ENCODE peak calls at places on chromosome 19, in nine cellular contexts. One of them, this sample, is unnamed.

GRCh38 chr19:17049711-17050280 is 23.2 kb upstream of the CPAMD8 start:
- DNase-seq in pancreas: no peak
- DNase-seq in HCT116: no peak
- DNase-seq in fibroblast of lung: peak; percentile 77
- DNase-seq in RWPE1: peak; percentile 80
- DNase-seq in CD8-positive, alpha-beta T cell: no peak
- DNase-seq in ascending aorta: no peak
- DNase-seq in Karpas-422: no peak
- DNase-seq in uterus: peak; percentile 38
- DNase-seq in this sample: no peak

GRCh38 chr19:40717880-40718773 is 1.2 kb downstream of the ITPKC start:
- DNase-seq in pancreas: peak; percentile 57
- DNase-seq in HCT116: no peak
- DNase-seq in uterus: peak; percentile 48
- DNase-seq in ascending aorta: no peak
- DNase-seq in CD8-positive, alpha-beta T cell: no peak
- DNase-seq in RWPE1: peak; percentile 26
- DNase-seq in Karpas-422: peak; percentile 48
- DNase-seq in fibroblast of lung: peak; percentile 10
- DNase-seq in this sample: no peak

GRCh38 chr19:39479916-39480315 is 722 bp upstream of the TIMM50 start:
- DNase-seq in HCT116: no peak
- DNase-seq in CD8-positive, alpha-beta T cell: no peak
- DNase-seq in fibroblast of lung: no peak
- DNase-seq in RWPE1: no peak
- DNase-seq in Karpas-422: no peak
- DNase-seq in pancreas: no peak
- DNase-seq in ascending aorta: no peak
- DNase-seq in uterus: no peak
- DNase-seq in this sample: no peak

GRCh38 chr19:44645407-44646048 is 1.8 kb downstream of the PVR start:
- DNase-seq in uterus: no peak
- DNase-seq in pancreas: no peak
- DNase-seq in fibroblast of lung: no peak
- DNase-seq in ascending aorta: no peak
- DNase-seq in CD8-positive, alpha-beta T cell: no peak
- DNase-seq in RWPE1: no peak
- DNase-seq in Karpas-422: no peak
- DNase-seq in HCT116: no peak
- DNase-seq in this sample: no peak

GRCh38 chr19:30790048-30790680 is 418.0 kb downstream of the ZNF536 start:
- DNase-seq in uterus: no peak
- DNase-seq in ascending aorta: no peak
- DNase-seq in Karpas-422: no peak
- DNase-seq in HCT116: no peak
- DNase-seq in pancreas: no peak
- DNase-seq in RWPE1: no peak
- DNase-seq in fibroblast of lung: no peak
- DNase-seq in CD8-positive, alpha-beta T cell: no peak
- DNase-seq in this sample: no peak

GRCh38 chr19:38355728-38356725 is 18.3 kb upstream of the PSMD8 start:
- DNase-seq in CD8-positive, alpha-beta T cell: no peak
- DNase-seq in ascending aorta: no peak
- DNase-seq in uterus: no peak
- DNase-seq in pancreas: no peak
- DNase-seq in fibroblast of lung: no peak
- DNase-seq in RWPE1: no peak
- DNase-seq in HCT116: no peak
- DNase-seq in Karpas-422: no peak
- DNase-seq in this sample: no peak

GRCh38 chr19:37594982-37595382 is 306 bp downstream of the ZNF540 start:
- DNase-seq in ascending aorta: peak; percentile 62
- DNase-seq in pancreas: peak; percentile 58
- DNase-seq in HCT116: no peak
- DNase-seq in uterus: peak; percentile 57
- DNase-seq in fibroblast of lung: peak; percentile 74
- DNase-seq in RWPE1: no peak
- DNase-seq in Karpas-422: peak; percentile 83
- DNase-seq in CD8-positive, alpha-beta T cell: peak; percentile 46
- DNase-seq in this sample: no peak

GRCh38 chr19:44927746-44928145 is 13.3 kb downstream of the APOC1 start:
- DNase-seq in uterus: no peak
- DNase-seq in ascending aorta: no peak
- DNase-seq in RWPE1: no peak
- DNase-seq in Karpas-422: no peak
- DNase-seq in fibroblast of lung: peak; percentile 49
- DNase-seq in HCT116: no peak
- DNase-seq in pancreas: no peak
- DNase-seq in CD8-positive, alpha-beta T cell: no peak
- DNase-seq in this sample: no peak

GRCh38 chr19:18865973-18866799 is 29.8 kb downstream of the CERS1 start:
- DNase-seq in uterus: peak; percentile 67
- DNase-seq in fibroblast of lung: peak; percentile 39
- DNase-seq in Karpas-422: peak; percentile 91
- DNase-seq in pancreas: no peak
- DNase-seq in ascending aorta: no peak
- DNase-seq in RWPE1: peak; percentile 57
- DNase-seq in HCT116: no peak
- DNase-seq in CD8-positive, alpha-beta T cell: peak; percentile 40
- DNase-seq in this sample: peak; percentile 37

GRCh38 chr19:30367421-30367820 is 4.8 kb upstream of the ZNF536 start:
- DNase-seq in fibroblast of lung: no peak
- DNase-seq in RWPE1: no peak
- DNase-seq in HCT116: no peak
- DNase-seq in CD8-positive, alpha-beta T cell: no peak
- DNase-seq in uterus: no peak
- DNase-seq in ascending aorta: no peak
- DNase-seq in pancreas: no peak
- DNase-seq in Karpas-422: no peak
- DNase-seq in this sample: no peak

GRCh38 chr19:45172173-45172572 is 5.9 kb downstream of the TRAPPC6A start:
- DNase-seq in uterus: no peak
- DNase-seq in fibroblast of lung: no peak
- DNase-seq in pancreas: no peak
- DNase-seq in CD8-positive, alpha-beta T cell: no peak
- DNase-seq in ascending aorta: no peak
- DNase-seq in Karpas-422: no peak
- DNase-seq in RWPE1: no peak
- DNase-seq in HCT116: no peak
- DNase-seq in this sample: no peak

GRCh38 chr19:3880471-3881271 is at the start of gene ATCAY:
- DNase-seq in ascending aorta: no peak
- DNase-seq in HCT116: no peak
- DNase-seq in fibroblast of lung: no peak
- DNase-seq in pancreas: no peak
- DNase-seq in RWPE1: no peak
- DNase-seq in uterus: no peak
- DNase-seq in CD8-positive, alpha-beta T cell: no peak
- DNase-seq in Karpas-422: no peak
- DNase-seq in this sample: peak; percentile 33

GRCh38 chr19:48391100-48392005 is at the start of gene KDELR1:
- DNase-seq in fibroblast of lung: peak; percentile 56
- DNase-seq in HCT116: no peak
- DNase-seq in uterus: peak; percentile 81
- DNase-seq in pancreas: peak; percentile 79
- DNase-seq in CD8-positive, alpha-beta T cell: peak; percentile 67
- DNase-seq in RWPE1: peak; percentile 81
- DNase-seq in Karpas-422: peak; percentile 86
- DNase-seq in ascending aorta: no peak
- DNase-seq in this sample: peak; percentile 82

GRCh38 chr19:50817941-50818858 is 5.4 kb downstream of the KLK1 start:
- DNase-seq in fibroblast of lung: no peak
- DNase-seq in uterus: no peak
- DNase-seq in Karpas-422: peak; percentile 73
- DNase-seq in CD8-positive, alpha-beta T cell: peak; percentile 29
- DNase-seq in HCT116: peak; percentile 48
- DNase-seq in pancreas: peak; percentile 89
- DNase-seq in RWPE1: no peak
- DNase-seq in ascending aorta: no peak
- DNase-seq in this sample: no peak

GRCh38 chr19:1854032-1854541 is 5.8 kb upstream of the REXO1 start:
- DNase-seq in fibroblast of lung: no peak
- DNase-seq in HCT116: no peak
- DNase-seq in ascending aorta: no peak
- DNase-seq in Karpas-422: peak; percentile 35
- DNase-seq in uterus: no peak
- DNase-seq in pancreas: no peak
- DNase-seq in RWPE1: no peak
- DNase-seq in CD8-positive, alpha-beta T cell: no peak
- DNase-seq in this sample: no peak

GRCh38 chr19:1854542-1855039 is 6.3 kb upstream of the REXO1 start:
- DNase-seq in CD8-positive, alpha-beta T cell: no peak
- DNase-seq in ascending aorta: no peak
- DNase-seq in Karpas-422: peak; percentile 45
- DNase-seq in HCT116: no peak
- DNase-seq in fibroblast of lung: no peak
- DNase-seq in uterus: no peak
- DNase-seq in RWPE1: no peak
- DNase-seq in pancreas: peak; percentile 57
- DNase-seq in this sample: no peak

GRCh38 chr19:1852294-1852646 is 4.0 kb upstream of the REXO1 start:
- DNase-seq in CD8-positive, alpha-beta T cell: no peak
- DNase-seq in HCT116: no peak
- DNase-seq in Karpas-422: no peak
- DNase-seq in RWPE1: no peak
- DNase-seq in fibroblast of lung: no peak
- DNase-seq in uterus: no peak
- DNase-seq in ascending aorta: no peak
- DNase-seq in pancreas: no peak
- DNase-seq in this sample: no peak

GRCh38 chr19:1852729-1853128 is 4.4 kb upstream of the REXO1 start:
- DNase-seq in CD8-positive, alpha-beta T cell: no peak
- DNase-seq in HCT116: no peak
- DNase-seq in uterus: no peak
- DNase-seq in pancreas: no peak
- DNase-seq in RWPE1: no peak
- DNase-seq in fibroblast of lung: no peak
- DNase-seq in ascending aorta: no peak
- DNase-seq in Karpas-422: no peak
- DNase-seq in this sample: no peak

GRCh38 chr19:1853295-1854031 is 5.2 kb upstream of the REXO1 start:
- DNase-seq in HCT116: peak; percentile 68
- DNase-seq in RWPE1: peak; percentile 73
- DNase-seq in uterus: no peak
- DNase-seq in CD8-positive, alpha-beta T cell: peak; percentile 61
- DNase-seq in pancreas: peak; percentile 69
- DNase-seq in fibroblast of lung: peak; percentile 57
- DNase-seq in Karpas-422: peak; percentile 94
- DNase-seq in ascending aorta: no peak
- DNase-seq in this sample: peak; percentile 45
- H3K27ac ChIP-seq in HCT116: peak overlapping the region; percentile 88
- H3K27ac ChIP-seq in RWPE1: peak overlapping the region; percentile 98
- H3K27ac ChIP-seq in uterus: no peak overlapping the region
- H3K27ac ChIP-seq in CD8-positive, alpha-beta T cell: peak overlapping the region; percentile 89
- H3K27ac ChIP-seq in pancreas: no peak overlapping the region
- H3K27ac ChIP-seq in fibroblast of lung: no peak overlapping the region
- H3K27ac ChIP-seq in Karpas-422: peak overlapping the region; percentile 54
- H3K27ac ChIP-seq in ascending aorta: no peak overlapping the region
- H3K27ac ChIP-seq in this sample: no peak overlapping the region

DNA sequence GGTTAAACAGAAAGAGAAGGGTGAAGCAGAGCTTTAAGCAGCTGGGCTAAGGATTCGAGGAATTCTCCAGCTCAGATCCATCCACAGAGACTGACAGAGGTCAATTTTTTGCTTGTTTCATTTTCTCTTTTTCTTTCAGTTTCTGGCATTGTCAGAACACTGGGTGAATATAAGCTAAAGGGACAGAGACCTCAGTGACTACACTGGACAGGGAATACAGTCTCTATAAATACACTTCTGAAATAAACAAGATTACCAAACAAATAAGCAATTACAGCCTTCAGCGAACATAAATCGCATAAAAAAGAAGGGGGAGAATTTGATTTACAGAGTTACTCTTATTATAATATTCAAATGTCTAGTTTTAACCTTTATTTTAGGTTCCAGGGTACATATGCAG is 3.7 kb upstream of the ZNF441 start:
- DNase-seq in pancreas: no peak
- DNase-seq in uterus: no peak
- DNase-seq in HCT116: no peak
- DNase-seq in fibroblast of lung: no peak
- DNase-seq in Karpas-422: no peak
- DNase-seq in CD8-positive, alpha-beta T cell: no peak
- DNase-seq in RWPE1: no peak
- DNase-seq in ascending aorta: no peak
- DNase-seq in this sample: no peak
- H3K27ac ChIP-seq in pancreas: no peak overlapping the region
- H3K27ac ChIP-seq in uterus: no peak overlapping the region
- H3K27ac ChIP-seq in HCT116: no peak overlapping the region
- H3K27ac ChIP-seq in fibroblast of lung: no peak overlapping the region
- H3K27ac ChIP-seq in Karpas-422: no peak overlapping the region
- H3K27ac ChIP-seq in CD8-positive, alpha-beta T cell: no peak overlapping the region
- H3K27ac ChIP-seq in RWPE1: no peak overlapping the region
- H3K27ac ChIP-seq in ascending aorta: no peak overlapping the region
- H3K27ac ChIP-seq in this sample: no peak overlapping the region

DNA sequence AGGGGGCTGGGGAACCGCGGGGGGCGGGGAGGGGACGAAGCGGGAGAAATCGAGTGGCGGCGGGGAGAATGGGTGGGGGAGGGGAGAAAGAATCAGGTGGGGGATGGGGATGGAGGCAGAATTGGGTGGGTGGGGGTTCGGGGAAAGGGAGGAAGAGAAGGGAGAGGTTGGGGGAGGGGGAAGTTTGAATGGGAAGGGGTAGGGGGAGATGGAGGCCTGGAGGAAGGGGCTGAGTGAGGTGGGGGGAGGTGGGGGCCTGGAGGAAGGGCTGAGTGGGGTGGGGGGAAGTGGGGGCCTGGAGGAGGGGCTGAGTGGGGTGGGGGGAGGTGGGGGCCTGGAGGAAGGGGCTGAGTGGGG is 391 bp upstream of the ADAMTS10 start:
- DNase-seq in RWPE1: no peak
- DNase-seq in Karpas-422: no peak
- DNase-seq in uterus: no peak
- DNase-seq in ascending aorta: no peak
- DNase-seq in CD8-positive, alpha-beta T cell: no peak
- DNase-seq in pancreas: no peak
- DNase-seq in fibroblast of lung: no peak
- DNase-seq in HCT116: no peak
- DNase-seq in this sample: no peak
- H3K27ac ChIP-seq in RWPE1: no peak overlapping the region
- H3K27ac ChIP-seq in Karpas-422: no peak overlapping the region
- H3K27ac ChIP-seq in uterus: peak overlapping the region; percentile 92
- H3K27ac ChIP-seq in ascending aorta: peak overlapping the region; percentile 90
- H3K27ac ChIP-seq in CD8-positive, alpha-beta T cell: no peak overlapping the region
- H3K27ac ChIP-seq in pancreas: peak overlapping the region; percentile 61
- H3K27ac ChIP-seq in fibroblast of lung: no peak overlapping the region
- H3K27ac ChIP-seq in HCT116: no peak overlapping the region
- H3K27ac ChIP-seq in this sample: no peak overlapping the region

DNA sequence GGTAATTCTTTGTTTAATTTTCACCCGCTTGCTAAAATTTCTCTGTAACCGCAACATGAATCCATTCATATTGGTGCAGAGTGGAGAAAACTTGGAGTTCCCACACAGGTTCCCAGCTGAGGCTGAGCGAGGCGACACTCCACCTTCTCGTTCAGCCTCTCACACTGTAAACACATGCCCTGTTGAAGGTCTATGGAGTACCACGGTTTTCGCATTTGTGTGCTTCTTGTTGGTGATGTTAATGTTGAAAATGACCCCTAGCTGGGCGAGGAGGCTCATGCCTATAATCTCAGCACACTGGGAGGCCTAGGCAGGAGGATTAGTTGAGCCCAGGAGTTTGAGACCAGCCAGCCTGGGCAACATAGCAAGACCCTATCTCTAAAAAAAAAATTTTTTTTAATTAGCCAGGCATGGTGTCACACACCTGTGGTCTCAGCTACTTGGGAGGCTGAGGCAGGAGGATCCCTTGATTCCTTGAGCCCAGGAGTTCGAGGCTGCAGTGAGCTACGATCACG is 67.2 kb downstream of the ARHGEF18 start:
- DNase-seq in HCT116: no peak
- DNase-seq in fibroblast of lung: no peak
- DNase-seq in pancreas: no peak
- DNase-seq in ascending aorta: no peak
- DNase-seq in CD8-positive, alpha-beta T cell: no peak
- DNase-seq in Karpas-422: no peak
- DNase-seq in RWPE1: no peak
- DNase-seq in uterus: no peak
- DNase-seq in this sample: no peak
- H3K27ac ChIP-seq in HCT116: no peak overlapping the region
- H3K27ac ChIP-seq in fibroblast of lung: no peak overlapping the region
- H3K27ac ChIP-seq in pancreas: peak overlapping the region; percentile 80
- H3K27ac ChIP-seq in ascending aorta: no peak overlapping the region
- H3K27ac ChIP-seq in CD8-positive, alpha-beta T cell: no peak overlapping the region
- H3K27ac ChIP-seq in Karpas-422: no peak overlapping the region
- H3K27ac ChIP-seq in RWPE1: peak overlapping the region; percentile 34
- H3K27ac ChIP-seq in uterus: no peak overlapping the region
- H3K27ac ChIP-seq in this sample: no peak overlapping the region